ENCODE peak calls at places on chromosomes 2 and 18, in four cellular contexts. L, J, C and I are unnamed samples.

GRCh38 chr2:1367584-1367983 is 45.7 kb upstream of the TPO start:
- DNase-seq in L (no peak), J (no peak), C (no peak), I (no peak)

GRCh38 chr2:232632904-232633412 is 446 bp upstream of the EFHD1 start:
- DNase-seq in L (peak; percentile 89), J (no peak), C (peak; percentile 72), I (peak; percentile 67)

GRCh38 chr18:28824183-28824574 is 647.2 kb upstream of the CDH2 start:
- DNase-seq in L (no peak), J (no peak), C (no peak), I (no peak)

GRCh38 chr18:79560042-79560860 is 119.4 kb upstream of the CTDP1 start:
- DNase-seq in L (peak; percentile 56), J (no peak), C (no peak), I (no peak)

GRCh38 chr2:16123421-16123820 is 183.1 kb downstream of the MYCN start:
- DNase-seq in L (no peak), J (no peak), C (no peak), I (no peak)

GRCh38 chr2:64192080-64192479 is 47.9 kb upstream of the PELI1 start:
- DNase-seq in L (no peak), J (no peak), C (no peak), I (no peak)

GRCh38 chr2:59032469-59032868 is 791.3 kb upstream of the FANCL start:
- DNase-seq in L (no peak), J (no peak), C (no peak), I (no peak)

GRCh38 chr2:128632491-128632780 is 313.8 kb upstream of the HS6ST1 start:
- DNase-seq in L (no peak), J (no peak), C (no peak), I (no peak)

GRCh38 chr2:226414313-226414712 is 385.3 kb downstream of the IRS1 start:
- DNase-seq in L (no peak), J (no peak), C (no peak), I (no peak)

GRCh38 chr2:17107131-17107530 is 411.1 kb downstream of the RAD51AP2 start:
- DNase-seq in L (no peak), J (no peak), C (no peak), I (no peak)

GRCh38 chr18:48621240-48621639 is 82.4 kb downstream of the CTIF start:
- DNase-seq in L (no peak), J (no peak), C (no peak), I (no peak)

GRCh38 chr2:225496548-225496947 is 97.0 kb downstream of the NYAP2 start:
- DNase-seq in L (no peak), J (no peak), C (no peak), I (no peak)

GRCh38 chr2:71611247-71611646 is 157.9 kb downstream of the DYSF start:
- DNase-seq in L (peak; percentile 53), J (no peak), C (no peak), I (no peak)

GRCh38 chr18:41703744-41704530 is 251.1 kb upstream of the PIK3C3 start:
- DNase-seq in L (no peak), J (no peak), C (no peak), I (no peak)

GRCh38 chr2:64609229-64609994 is 44.3 kb downstream of the SERTAD2 start:
- DNase-seq in L (peak; percentile 76), J (no peak), C (peak; percentile 71), I (no peak)

GRCh38 chr2:171531291-171531690 is 9.0 kb downstream of the CYBRD1 start:
- DNase-seq in L (peak; percentile 80), J (no peak), C (no peak), I (no peak)

GRCh38 chr18:6484659-6485058 is 69.9 kb upstream of the L3MBTL4 start:
- DNase-seq in L (no peak), J (no peak), C (no peak), I (no peak)

GRCh38 chr2:176122266-176122632 is 270 bp upstream of the HOXD9 start:
- DNase-seq in L (no peak), J (no peak), C (no peak), I (no peak)

GRCh38 chr18:3454365-3455089 is 4.6 kb downstream of the TGIF1 start:
- DNase-seq in L (no peak), J (peak; percentile 47), C (no peak), I (no peak)

GRCh38 chr2:43605851-43606250 is 10.0 kb upstream of the THADA start:
- DNase-seq in L (no peak), J (no peak), C (no peak), I (no peak)

GRCh38 chr2:192675640-192676039 is 480.9 kb upstream of the TMEFF2 start:
- DNase-seq in L (no peak), J (no peak), C (no peak), I (no peak)

GRCh38 chr2:32806857-32807256 is 139.9 kb upstream of the LTBP1 start:
- DNase-seq in L (no peak), J (no peak), C (no peak), I (no peak)

GRCh38 chr2:204664708-204665121 is 119.4 kb downstream of the PARD3B start:
- DNase-seq in L (no peak), J (no peak), C (no peak), I (no peak)

GRCh38 chr2:119483896-119484718 is 40.2 kb downstream of the SCTR start:
- DNase-seq in L (no peak), J (no peak), C (no peak), I (no peak)

GRCh38 chr2:98932164-98932563 is 3.9 kb downstream of the CRACDL start:
- DNase-seq in L (no peak), J (no peak), C (no peak), I (no peak)

GRCh38 chr2:41878726-41879366 is 169.0 kb upstream of the PKDCC start:
- DNase-seq in L (no peak), J (no peak), C (no peak), I (no peak)

GRCh38 chr2:88187038-88187676 is 17.0 kb downstream of the THNSL2 start:
- DNase-seq in L (no peak), J (peak; percentile 34), C (peak; percentile 61), I (peak; percentile 80)

GRCh38 chr2:48717826-48718225 is 37.7 kb downstream of the LHCGR start:
- DNase-seq in L (no peak), J (no peak), C (no peak), I (no peak)

GRCh38 chr2:42100696-42101585 is 53.1 kb downstream of the PKDCC start:
- DNase-seq in L (peak; percentile 80), J (no peak), C (peak; percentile 64), I (no peak)

GRCh38 chr18:24726727-24727539 is 266.5 kb downstream of the HRH4 start:
- DNase-seq in L (peak; percentile 80), J (peak; percentile 51), C (peak; percentile 42), I (peak; percentile 58)
- H3K4me3 ChIP-seq in L (peak overlapping the region; percentile 38), J (no peak overlapping the region), C (peak overlapping the region; percentile 41), I (peak overlapping the region; percentile 38)

GRCh38 chr2:46545015-46545839 is 65.9 kb downstream of the TMEM247 start:
- DNase-seq in L (no peak), J (no peak), C (no peak), I (no peak)
- H3K4me3 ChIP-seq in L (no peak overlapping the region), J (no peak overlapping the region), C (peak overlapping the region; percentile 93), I (no peak overlapping the region)

DNA sequence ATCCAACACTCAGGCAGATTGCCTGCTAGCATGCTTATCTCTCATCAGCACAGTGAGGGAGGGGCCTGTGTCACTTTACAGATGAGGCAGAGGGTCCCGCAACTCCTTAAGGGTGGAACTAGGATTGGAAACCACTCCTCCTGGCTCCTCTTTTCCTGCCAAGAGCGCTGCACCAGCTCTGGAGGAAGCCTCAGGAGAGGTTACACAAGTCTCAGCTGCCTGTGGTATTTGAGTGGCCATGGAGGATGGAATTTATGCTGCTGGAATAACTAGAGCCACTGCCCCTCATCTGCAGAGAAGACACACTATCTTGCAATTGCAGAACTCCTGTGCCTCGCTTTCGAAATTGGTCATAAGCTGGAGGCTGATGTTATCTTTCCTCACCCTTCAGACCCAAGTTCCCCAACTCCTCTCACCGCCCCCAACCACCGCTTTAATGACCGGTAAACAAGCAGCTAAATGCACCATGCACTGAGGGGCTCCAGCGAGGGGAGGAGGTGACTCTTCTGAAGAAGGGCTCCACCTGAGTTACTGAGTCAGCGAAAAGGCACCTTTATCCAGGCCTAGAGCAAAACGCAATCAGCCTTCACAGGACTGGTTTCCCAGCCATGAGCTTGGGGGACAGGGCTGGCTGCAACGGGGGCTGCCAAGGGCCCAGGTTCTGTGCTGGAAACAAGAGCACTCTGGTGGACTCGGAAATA is 245.8 kb downstream of the SOX11 start:
- DNase-seq in L (no peak), J (no peak), C (no peak), I (no peak)
- H3K4me3 ChIP-seq in L (no peak overlapping the region), J (no peak overlapping the region), C (no peak overlapping the region), I (no peak overlapping the region)

GRCh38 chr2:237061356-237061755 is 24.3 kb upstream of the COPS8 start:
- DNase-seq in L (no peak), J (peak; percentile 54), C (no peak), I (no peak)

GRCh38 chr2:237060518-237061312 is 25.0 kb upstream of the COPS8 start:
- DNase-seq in L (no peak), J (peak; percentile 46), C (no peak), I (no peak)

GRCh38 chr2:237058423-237058822 is 27.3 kb upstream of the COPS8 start:
- DNase-seq in L (no peak), J (no peak), C (no peak), I (no peak)

GRCh38 chr2:237057893-237058300 is 27.8 kb upstream of the COPS8 start:
- DNase-seq in L (no peak), J (no peak), C (no peak), I (no peak)

DNA sequence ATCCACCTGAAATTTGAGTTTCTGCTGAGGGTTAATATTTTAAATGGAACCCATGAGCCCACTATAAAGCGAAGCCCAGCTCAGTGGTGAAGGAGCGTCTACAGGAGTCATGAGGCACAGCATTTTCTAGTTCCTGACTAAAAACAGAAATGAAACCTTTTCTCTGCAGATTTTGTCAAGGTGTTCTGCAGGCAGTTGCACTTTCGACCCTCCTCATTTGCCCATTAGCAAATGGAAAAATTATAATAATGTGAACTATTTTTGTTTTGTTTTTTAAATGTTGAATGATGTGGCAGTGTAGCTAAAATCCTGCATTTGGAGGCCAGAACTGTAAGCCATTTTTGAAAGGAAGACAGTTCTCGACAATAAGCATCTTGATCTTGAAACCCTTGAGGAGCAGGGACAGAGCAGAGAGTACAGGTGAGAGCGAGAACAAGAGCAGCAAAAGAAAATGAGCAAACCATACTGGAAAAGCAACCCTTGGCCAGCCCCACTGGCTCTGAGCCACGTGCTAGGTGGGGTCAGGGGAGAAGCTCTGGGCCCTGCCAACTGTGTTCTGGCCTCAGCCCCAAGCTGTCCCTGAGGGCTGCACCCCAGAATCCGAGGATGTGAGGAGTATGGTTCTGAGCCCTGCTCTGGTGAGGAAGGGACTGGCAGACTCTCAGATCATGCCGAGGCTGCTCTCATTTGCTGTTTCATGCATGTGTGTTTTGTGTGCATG is 26.4 kb upstream of the COPS8 start:
- DNase-seq in L (no peak), J (no peak), C (no peak), I (no peak)
- H3K4me3 ChIP-seq in L (no peak overlapping the region), J (no peak overlapping the region), C (no peak overlapping the region), I (no peak overlapping the region)